ENCODE peak calls at places on chromosomes 3 and 15, in eight cellular contexts. D is left lung, M is MCF 10A, L is fibroblast of mammary gland, E is brain microvascular endothelial cell, Y is OCI-LY7, K is sigmoid colon, H is dorsolateral prefrontal cortex. A is an unnamed sample.

GRCh38 chr15:90903733-90904536 is 833 bp downstream of the MAN2A2 start:
- DNase-seq in L (no peak), K (no peak), D (no peak), H (no peak), E (no peak), M (no peak), Y (no peak), A (no peak)

GRCh38 chr15:43900964-43901363 is 74.2 kb downstream of the WDR76 start:
- DNase-seq in Y (no peak), M (no peak), H (no peak), E (no peak), K (no peak), L (no peak), D (no peak), A (no peak)

GRCh38 chr3:188402229-188402628 is 248.3 kb downstream of the LPP start:
- DNase-seq in E (no peak), K (no peak), Y (no peak), L (no peak), H (no peak), M (no peak), D (no peak), A (no peak)

GRCh38 chr3:122646146-122646988 is 34.3 kb upstream of the PARP14 start:
- DNase-seq in K (no peak), L (no peak), H (no peak), M (no peak), D (no peak), Y (peak), E (no peak), A (no peak)

GRCh38 chr3:184594386-184595035 is 32.9 kb downstream of the EPHB3 start:
- DNase-seq in K (no peak), H (no peak), E (no peak), Y (no peak), L (no peak), D (peak), M (no peak), A (no peak)

GRCh38 chr3:119636194-119636593 is 24.2 kb downstream of the POPDC2 start:
- DNase-seq in M (peak), K (no peak), L (peak), H (no peak), E (no peak), Y (no peak), D (no peak), A (no peak)

GRCh38 chr15:35696767-35697231 is 150.8 kb upstream of the DPH6 start:
- DNase-seq in D (no peak), E (peak), K (no peak), M (peak), Y (no peak), L (peak), H (no peak), A (no peak)

GRCh38 chr15:63107895-63108546 is 13.6 kb upstream of the LACTB start:
- DNase-seq in D (no peak), Y (no peak), K (no peak), L (peak), H (no peak), E (peak), M (peak), A (no peak)

GRCh38 chr3:176147251-176147650 is 1050.0 kb downstream of the TBL1XR1 start:
- DNase-seq in M (no peak), E (no peak), D (no peak), L (no peak), K (no peak), Y (no peak), H (no peak), A (no peak)

GRCh38 chr3:102532901-102533300 is 98.1 kb downstream of the ZPLD1 start:
- DNase-seq in M (no peak), D (no peak), H (no peak), K (no peak), L (no peak), E (peak), Y (peak), A (no peak)

GRCh38 chr3:136802481-136802996 is 16.4 kb upstream of the SLC35G2 start:
- DNase-seq in H (no peak), L (peak), E (peak), K (no peak), Y (no peak), M (no peak), D (no peak), A (no peak)

GRCh38 chr3:55191911-55192787 is 264.3 kb upstream of the LRTM1 start:
- DNase-seq in K (no peak), E (peak), Y (no peak), D (no peak), L (peak), H (no peak), M (peak), A (no peak)

GRCh38 chr3:100737334-100737733 is 28.0 kb downstream of the TFG start:
- DNase-seq in D (no peak), L (peak), E (peak), Y (peak), H (no peak), M (peak), K (no peak), A (no peak)

GRCh38 chr3:27749640-27750039 is 27.5 kb upstream of the EOMES start:
- DNase-seq in L (no peak), Y (no peak), K (no peak), H (no peak), M (peak), D (no peak), E (no peak), A (no peak)

GRCh38 chr3:108489776-108490175 is 20.6 kb downstream of the MYH15 start:
- DNase-seq in E (peak), M (peak), H (no peak), D (no peak), L (peak), Y (peak), K (no peak), A (no peak)

GRCh38 chr3:152298393-152299242 is 29.9 kb downstream of the MBNL1 start:
- DNase-seq in M (peak), E (peak), L (peak), K (peak), Y (peak), D (peak), H (no peak), A (no peak)

GRCh38 chr15:78789615-78790014 is 21.6 kb downstream of the ADAMTS7 start:
- DNase-seq in D (no peak), M (no peak), H (no peak), K (no peak), L (no peak), Y (no peak), E (no peak), A (no peak)

GRCh38 chr3:62559831-62560445 is 186.6 kb upstream of the FEZF2 start:
- DNase-seq in D (no peak), H (no peak), E (peak), K (no peak), Y (peak), M (peak), L (peak), A (no peak)
- TF ChIP-seq CTCF in D (no peak), H (peak), E (peak), K (no peak), Y (peak), M (peak), L (peak), A (peak)

GRCh38 chr3:98246142-98246541 is 17.9 kb upstream of the OR5H6 start:
- DNase-seq in L (no peak), Y (no peak), E (no peak), M (peak), D (no peak), K (no peak), H (no peak), A (no peak)

GRCh38 chr3:98242155-98242554 is 21.9 kb upstream of the OR5H6 start:
- DNase-seq in D (no peak), K (no peak), L (no peak), E (no peak), M (no peak), H (no peak), Y (no peak), A (no peak)

GRCh38 chr3:98240133-98240532 is 23.9 kb upstream of the OR5H6 start:
- DNase-seq in D (no peak), E (no peak), M (no peak), L (no peak), Y (no peak), H (no peak), K (no peak), A (no peak)

GRCh38 chr3:98243843-98244242 is 20.2 kb upstream of the OR5H6 start:
- DNase-seq in E (no peak), M (no peak), D (no peak), L (no peak), H (no peak), K (no peak), Y (no peak), A (no peak)
- TF ChIP-seq CTCF in E (no peak), M (no peak), D (no peak), L (no peak), H (no peak), K (no peak), Y (no peak), A (no peak)

GRCh38 chr3:177521305-177521704 is 324.0 kb upstream of the TBL1XR1 start:
- DNase-seq in H (no peak), M (no peak), E (no peak), D (no peak), K (no peak), L (no peak), Y (peak), A (no peak)
- TF ChIP-seq CTCF in H (no peak), M (no peak), E (no peak), D (peak), K (no peak), L (no peak), Y (peak), A (no peak)

GRCh38 chr3:25045291-25045690 is 382.8 kb upstream of the RARB start:
- DNase-seq in D (no peak), K (no peak), H (no peak), M (no peak), L (no peak), E (no peak), Y (no peak), A (no peak)
- TF ChIP-seq CTCF in D (no peak), K (no peak), H (no peak), M (no peak), L (no peak), E (no peak), Y (no peak), A (no peak)

GRCh38 chr15:27864719-27865118 is 234.4 kb downstream of the OCA2 start:
- DNase-seq in H (no peak), Y (no peak), L (no peak), D (no peak), K (no peak), M (no peak), E (no peak), A (no peak)

GRCh38 chr15:27864076-27864475 is 235.0 kb downstream of the OCA2 start:
- DNase-seq in K (no peak), H (no peak), M (no peak), L (no peak), E (no peak), D (no peak), Y (no peak), A (no peak)

GRCh38 chr15:27865323-27865922 is 233.7 kb downstream of the OCA2 start:
- DNase-seq in H (no peak), D (no peak), E (no peak), K (no peak), M (no peak), L (no peak), Y (no peak), A (no peak)

GRCh38 chr15:27866505-27867165 is 232.5 kb downstream of the OCA2 start:
- DNase-seq in E (no peak), M (no peak), D (no peak), H (no peak), Y (no peak), K (no peak), L (no peak), A (no peak)

GRCh38 chr15:27865926-27866325 is 233.2 kb downstream of the OCA2 start:
- DNase-seq in E (no peak), Y (no peak), D (no peak), L (no peak), K (no peak), H (no peak), M (no peak), A (no peak)
- TF ChIP-seq CTCF in E (no peak), Y (no peak), D (no peak), L (no peak), K (no peak), H (no peak), M (no peak), A (no peak)

GRCh38 chr3:12436514-12437222 is 47.6 kb upstream of the TSEN2 start:
- DNase-seq in Y (no peak), L (peak), H (no peak), E (peak), D (no peak), M (no peak), K (peak), A (no peak)

GRCh38 chr3:12439161-12439560 is 45.1 kb upstream of the TSEN2 start:
- DNase-seq in E (no peak), Y (no peak), H (no peak), K (peak), M (no peak), L (no peak), D (no peak), A (no peak)

GRCh38 chr3:12438318-12438717 is 46.0 kb upstream of the TSEN2 start:
- DNase-seq in L (no peak), E (no peak), K (no peak), H (no peak), M (no peak), Y (no peak), D (no peak), A (no peak)

GRCh38 chr3:12437223-12437605 is 47.1 kb upstream of the TSEN2 start:
- DNase-seq in M (no peak), D (no peak), H (no peak), Y (no peak), L (no peak), E (no peak), K (no peak), A (no peak)

GRCh38 chr3:12437861-12438260 is 46.4 kb upstream of the TSEN2 start:
- DNase-seq in K (peak), L (no peak), M (no peak), Y (no peak), D (no peak), E (no peak), H (no peak), A (no peak)
- TF ChIP-seq CTCF in K (no peak), L (no peak), M (no peak), Y (no peak), D (no peak), E (no peak), H (no peak), A (no peak)

DNA sequence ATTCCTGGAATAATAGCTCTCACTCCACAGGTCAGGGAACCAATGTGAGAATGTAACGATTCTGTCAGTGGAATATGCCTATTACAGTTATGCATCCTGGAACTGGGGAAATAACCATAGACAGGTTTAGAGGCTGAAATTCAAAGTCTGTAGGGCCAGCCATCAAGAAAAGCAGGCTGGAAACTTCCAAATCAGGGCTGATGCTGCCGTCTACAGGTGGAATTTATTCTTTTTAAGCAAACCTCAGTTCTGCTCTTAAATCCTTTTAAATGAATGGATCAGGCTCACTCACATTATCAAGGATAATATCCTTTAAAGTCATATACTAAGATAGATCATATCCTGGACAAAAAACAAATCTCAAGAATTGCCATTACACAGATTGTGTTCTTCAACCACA is 699.8 kb downstream of the NR2F2 start:
- DNase-seq in K (no peak), H (no peak), Y (no peak), D (no peak), M (no peak), E (no peak), L (no peak), A (no peak)
- TF ChIP-seq CTCF in K (no peak), H (no peak), Y (no peak), D (no peak), M (no peak), E (no peak), L (no peak), A (no peak)

GRCh38 chr3:17310983-17311382 is 426.2 kb downstream of the PLCL2 start:
- DNase-seq in Y (no peak), D (no peak), M (no peak), E (no peak), L (no peak), H (no peak), K (no peak), A (no peak)

GRCh38 chr3:17307889-17308288 is 423.1 kb downstream of the PLCL2 start:
- DNase-seq in D (no peak), Y (no peak), M (no peak), L (no peak), H (no peak), K (no peak), E (no peak), A (no peak)

GRCh38 chr3:17304969-17305368 is 420.2 kb downstream of the PLCL2 start:
- DNase-seq in Y (no peak), K (no peak), H (no peak), D (no peak), L (no peak), M (no peak), E (no peak), A (no peak)

GRCh38 chr3:17302774-17303173 is 418.0 kb downstream of the PLCL2 start:
- DNase-seq in H (no peak), E (no peak), Y (no peak), K (no peak), D (no peak), M (peak), L (peak), A (no peak)

DNA sequence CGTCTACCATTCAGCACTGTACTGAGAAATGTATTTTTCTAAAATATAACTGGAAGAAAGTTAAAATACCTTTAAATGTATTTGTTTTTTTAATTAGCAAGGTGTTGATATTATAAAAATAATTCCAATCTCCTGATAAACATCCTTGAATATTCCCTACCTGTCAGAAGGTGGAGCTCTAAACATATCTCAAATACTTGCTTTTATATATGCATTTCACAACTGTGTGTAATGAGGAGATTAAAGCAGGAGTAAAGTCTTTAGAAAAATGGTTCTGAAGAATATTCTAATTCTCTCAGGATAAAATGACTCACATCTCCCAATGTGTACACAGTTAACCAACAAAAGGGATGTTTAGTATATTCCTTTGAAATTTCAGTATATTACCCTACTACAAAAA is 422.7 kb downstream of the PLCL2 start:
- DNase-seq in Y (no peak), K (no peak), D (no peak), L (no peak), M (peak), E (no peak), H (no peak), A (no peak)
- TF ChIP-seq CTCF in Y (peak), K (no peak), D (no peak), L (no peak), M (no peak), E (no peak), H (no peak), A (peak)

GRCh38 chr3:149770246-149770645 is 18.0 kb upstream of the COMMD2 start:
- DNase-seq in E (no peak), D (no peak), Y (no peak), L (no peak), H (no peak), M (no peak), K (no peak), A (no peak)
- TF ChIP-seq CTCF in E (peak), D (no peak), Y (peak), L (no peak), H (no peak), M (no peak), K (no peak), A (no peak)